ENCODE peak calls at places on chromosome 11, in four cellular contexts. K, F, X and P are unnamed samples.

GRCh38 chr11:116879789-116880402 is 42.5 kb upstream of the APOA1 start:
- DNase-seq in K (peak; percentile 85), F (no peak), X (no peak), P (peak; percentile 87)

GRCh38 chr11:76773921-76774361 is 9.2 kb upstream of the TSKU start:
- DNase-seq in K (no peak), F (no peak), X (peak; percentile 65), P (no peak)

GRCh38 chr11:77776455-77776854 is 44.1 kb downstream of the RSF1 start:
- DNase-seq in K (peak; percentile 20), F (no peak), X (no peak), P (peak; percentile 21)

GRCh38 chr11:5992604-5993251 is 5.9 kb upstream of the OR52L1 start:
- DNase-seq in K (peak; percentile 7), F (no peak), X (no peak), P (peak; percentile 20)

GRCh38 chr11:121352301-121352891 is 59.8 kb downstream of the SC5D start:
- DNase-seq in K (no peak), F (no peak), X (no peak), P (no peak)

GRCh38 chr11:15665368-15665871 is 550.7 kb downstream of the INSC start:
- DNase-seq in K (peak; percentile 72), F (no peak), X (no peak), P (peak; percentile 2)

GRCh38 chr11:95453616-95454118 is 222.7 kb upstream of the SESN3 start:
- DNase-seq in K (no peak), F (no peak), X (peak; percentile 68), P (no peak)

GRCh38 chr11:73243093-73243485 is 25.0 kb downstream of the P2RY2 start:
- DNase-seq in K (no peak), F (no peak), X (no peak), P (no peak)

GRCh38 chr11:94150056-94150455 is 21.4 kb downstream of the PANX1 start:
- DNase-seq in K (no peak), F (no peak), X (no peak), P (no peak)

DNA sequence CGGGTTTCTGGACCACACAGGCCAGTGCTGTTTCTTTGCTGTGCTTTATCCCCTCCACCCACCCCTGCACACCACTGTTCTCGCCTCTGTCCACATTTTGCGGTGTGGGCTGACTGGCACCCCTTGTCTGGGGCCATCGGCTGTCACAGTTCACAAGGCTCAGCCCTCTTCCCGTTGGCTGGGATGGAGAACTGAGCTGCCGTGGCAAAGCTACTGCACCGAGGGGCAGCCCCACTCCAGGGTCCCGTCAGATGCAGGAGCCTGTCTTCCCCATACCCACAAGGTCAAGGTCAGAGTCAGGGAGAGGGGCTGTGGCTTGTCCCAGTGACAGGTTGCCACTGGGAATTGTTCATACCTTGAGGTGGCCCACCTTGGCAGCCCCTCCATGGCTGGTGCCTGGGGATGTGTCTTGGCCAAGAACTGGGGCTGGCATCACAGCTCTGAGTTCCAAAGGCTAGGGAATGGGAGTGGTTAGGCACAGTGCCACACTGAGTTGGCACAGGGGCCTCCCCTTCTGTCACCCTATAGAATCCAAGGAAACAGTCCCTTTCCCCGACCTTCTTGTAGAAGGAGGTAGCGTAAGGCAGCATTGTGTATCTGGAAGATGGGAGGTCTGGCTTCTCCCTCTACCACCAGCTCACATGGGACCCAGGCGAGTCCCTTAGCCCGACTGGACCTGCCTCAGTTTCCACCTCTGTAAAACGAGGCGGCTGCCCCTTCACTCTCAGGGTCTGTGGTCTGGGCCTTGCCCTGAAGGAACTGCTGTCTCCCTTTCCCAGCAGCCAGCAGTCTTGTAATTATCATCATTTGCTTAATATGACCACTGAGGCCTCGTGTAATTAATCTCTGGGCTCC is 3.4 kb downstream of the GRK2 start:
- DNase-seq in K (no peak), F (peak; percentile 31), X (peak; percentile 28), P (no peak)
- H3K4me3 ChIP-seq in K (no peak overlapping the region), F (no peak overlapping the region), X (no peak overlapping the region), P (peak overlapping the region; percentile 1)

GRCh38 chr11:62919898-62920640 is 1.1 kb downstream of the CHRM1 start:
- DNase-seq in K (no peak), F (no peak), X (no peak), P (no peak)

GRCh38 chr11:62918531-62918930 is 2.6 kb downstream of the CHRM1 start:
- DNase-seq in K (no peak), F (no peak), X (no peak), P (no peak)

GRCh38 chr11:62917906-62918502 is 3.2 kb downstream of the CHRM1 start:
- DNase-seq in K (no peak), F (no peak), X (no peak), P (no peak)

GRCh38 chr11:62921201-62921572 is at the start of gene CHRM1:
- DNase-seq in K (no peak), F (no peak), X (no peak), P (no peak)

DNA sequence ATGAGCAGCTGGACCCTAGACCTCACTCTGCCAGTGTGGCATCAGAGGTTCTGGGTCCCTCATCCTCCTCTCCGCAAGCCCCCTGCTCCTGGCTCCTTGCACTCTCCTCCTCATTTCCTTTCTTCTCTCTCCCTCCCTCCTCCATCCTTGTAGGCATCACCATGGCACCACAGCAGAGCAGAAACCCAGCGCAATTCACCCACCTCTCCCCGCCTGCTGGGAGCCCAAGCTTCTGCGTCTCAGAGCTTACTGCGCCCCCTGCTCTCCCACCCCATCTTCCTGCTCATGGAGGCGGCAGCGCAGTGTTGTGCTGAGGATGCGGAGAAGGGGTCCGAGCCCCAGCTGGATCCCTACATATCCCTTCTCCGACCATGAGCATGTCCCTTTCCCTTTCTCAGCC is 1.7 kb downstream of the CHRM1 start:
- DNase-seq in K (no peak), F (no peak), X (no peak), P (no peak)
- TF ChIP-seq CTCF in K (no peak), F (no peak), X (no peak), P (no peak)

GRCh38 chr11:8812438-8812837 is 98.6 kb upstream of the AKIP1 start:
- DNase-seq in K (no peak), F (peak; percentile 49), X (no peak), P (peak; percentile 73)

GRCh38 chr11:8810331-8811301 is 100.4 kb upstream of the AKIP1 start:
- DNase-seq in K (peak; percentile 81), F (peak; percentile 89), X (peak; percentile 82), P (peak; percentile 79)

GRCh38 chr11:8813658-8814057 is 97.3 kb upstream of the AKIP1 start:
- DNase-seq in K (peak; percentile 89), F (peak; percentile 68), X (peak; percentile 75), P (peak; percentile 92)

GRCh38 chr11:8809605-8810272 is 101.2 kb upstream of the AKIP1 start:
- DNase-seq in K (no peak), F (no peak), X (no peak), P (no peak)

DNA sequence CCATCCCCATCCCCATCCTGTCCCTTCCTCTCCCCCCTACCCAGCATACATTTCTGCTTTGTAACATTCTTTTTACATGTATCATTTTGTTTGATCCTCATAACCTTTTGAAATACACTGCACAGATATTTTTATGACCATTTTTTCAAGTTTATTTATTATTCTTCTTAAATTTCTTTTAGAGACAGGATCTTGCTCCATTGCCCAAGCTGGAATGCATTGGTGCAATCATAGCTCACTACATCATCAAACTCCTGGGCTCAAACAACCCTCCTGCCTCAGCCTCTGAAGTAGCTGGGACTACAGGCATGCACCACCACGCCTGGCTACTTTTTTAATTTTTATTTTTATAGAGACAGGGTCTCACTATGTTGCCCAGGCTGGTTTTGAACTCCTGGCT is 99.4 kb upstream of the AKIP1 start:
- DNase-seq in K (peak; percentile 72), F (no peak), X (no peak), P (no peak)
- H3K4me3 ChIP-seq in K (no peak overlapping the region), F (no peak overlapping the region), X (no peak overlapping the region), P (no peak overlapping the region)

GRCh38 chr11:8988329-8989234 is 15.2 kb downstream of the NRIP3 start:
- DNase-seq in K (peak; percentile 65), F (no peak), X (no peak), P (peak; percentile 52)

GRCh38 chr11:8987446-8987845 is 16.4 kb downstream of the NRIP3 start:
- DNase-seq in K (no peak), F (no peak), X (no peak), P (no peak)

GRCh38 chr11:8983552-8983951 is 19.3 kb upstream of the TMEM9B start:
- DNase-seq in K (no peak), F (no peak), X (no peak), P (no peak)

GRCh38 chr11:8989411-8989810 is 14.4 kb downstream of the NRIP3 start:
- DNase-seq in K (peak; percentile 57), F (no peak), X (no peak), P (peak; percentile 35)

DNA sequence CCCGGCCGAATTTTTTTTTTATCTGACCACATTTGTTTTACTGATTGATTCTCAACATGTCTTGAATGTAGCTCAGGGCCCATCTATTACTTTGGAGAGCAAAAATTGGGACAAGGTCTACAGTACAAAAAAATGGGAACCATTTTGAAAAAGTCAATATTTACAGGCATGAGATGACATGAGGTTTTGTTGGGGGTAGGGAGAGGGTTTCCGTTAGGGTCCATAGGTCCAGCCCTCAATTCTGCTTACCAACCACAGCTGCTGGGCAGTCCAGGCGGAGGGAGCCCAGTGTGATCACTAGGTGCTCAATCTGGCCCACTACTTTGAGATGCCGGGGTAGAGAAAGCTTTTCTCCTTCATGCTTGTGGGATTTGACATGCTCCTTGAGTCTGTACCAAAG is 18.3 kb downstream of the NRIP3 start:
- DNase-seq in K (no peak), F (no peak), X (no peak), P (no peak)
- TF ChIP-seq CTCF in K (no peak), F (no peak), X (no peak), P (no peak)

DNA sequence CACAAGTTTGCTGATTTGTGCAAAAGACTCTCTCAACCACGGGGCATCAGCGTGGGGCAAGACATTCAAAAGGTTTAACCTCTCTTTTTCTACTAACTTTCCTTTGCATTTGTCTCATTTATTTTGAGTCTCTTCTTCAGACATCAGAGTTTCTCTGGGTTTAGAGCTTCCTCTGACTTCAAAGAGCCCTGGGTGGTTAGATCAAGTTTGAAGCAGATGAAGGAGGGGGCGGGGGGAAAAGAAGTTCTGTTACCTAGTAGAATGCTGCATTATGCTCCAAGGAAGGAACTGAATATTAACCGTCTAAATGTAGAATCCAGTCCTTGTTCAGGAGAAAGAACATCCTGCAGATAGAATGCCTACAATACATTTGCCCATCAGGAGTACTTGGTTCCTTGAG is 24.5 kb downstream of the GAS2 start:
- DNase-seq in K (no peak), F (no peak), X (no peak), P (no peak)
- H3K4me3 ChIP-seq in K (no peak overlapping the region), F (no peak overlapping the region), X (no peak overlapping the region), P (no peak overlapping the region)

GRCh38 chr11:31237819-31238771 is 131.4 kb downstream of the DCDC1 start:
- DNase-seq in K (no peak), F (no peak), X (no peak), P (peak; percentile 28)
- TF ChIP-seq CTCF in K (no peak), F (no peak), X (no peak), P (no peak)

GRCh38 chr11:128691802-128692749 is 1.8 kb upstream of the FLI1 start:
- DNase-seq in K (no peak), F (no peak), X (peak; percentile 17), P (no peak)

GRCh38 chr11:128695539-128696221 is 1.8 kb downstream of the FLI1 start:
- DNase-seq in K (no peak), F (no peak), X (no peak), P (no peak)

GRCh38 chr11:128690746-128691091 is 3.2 kb upstream of the FLI1 start:
- DNase-seq in K (no peak), F (no peak), X (peak; percentile 21), P (no peak)

GRCh38 chr11:128694618-128695481 is 978 bp downstream of the FLI1 start:
- DNase-seq in K (no peak), F (no peak), X (peak; percentile 49), P (no peak)

GRCh38 chr11:128692750-128693578 is 908 bp upstream of the FLI1 start:
- DNase-seq in K (no peak), F (no peak), X (peak; percentile 52), P (peak; percentile 27)
- H3K4me3 ChIP-seq in K (peak overlapping the region; percentile 88), F (no peak overlapping the region), X (peak overlapping the region; percentile 24), P (peak overlapping the region; percentile 65)